ENCODE peak calls at places on chromosomes 16 and 17, in six cellular contexts. One of them, this sample, is unnamed.

GRCh38 chr17:45574376-45574775 is 83.9 kb upstream of the PLEKHM1 start:
- DNase-seq in endothelial cell of umbilical vein: no peak
- DNase-seq in K562: peak
- DNase-seq in GM12878: no peak
- DNase-seq in A549: no peak
- DNase-seq in HepG2: no peak
- DNase-seq in this sample: peak

GRCh38 chr17:64120159-64120558 is 9.8 kb downstream of the ERN1 start:
- DNase-seq in endothelial cell of umbilical vein: no peak
- DNase-seq in K562: no peak
- DNase-seq in GM12878: no peak
- DNase-seq in A549: no peak
- DNase-seq in HepG2: peak
- DNase-seq in this sample: no peak

GRCh38 chr17:58277726-58278595 is 2.8 kb downstream of the MPO start:
- DNase-seq in endothelial cell of umbilical vein: no peak
- DNase-seq in K562: peak
- DNase-seq in GM12878: no peak
- DNase-seq in A549: no peak
- DNase-seq in HepG2: no peak
- DNase-seq in this sample: peak

GRCh38 chr17:44079877-44080821 is 9.6 kb downstream of the G6PC3 start:
- DNase-seq in endothelial cell of umbilical vein: no peak
- DNase-seq in K562: no peak
- DNase-seq in GM12878: no peak
- DNase-seq in A549: no peak
- DNase-seq in HepG2: no peak
- DNase-seq in this sample: no peak

GRCh38 chr16:14097182-14097951 is 26.2 kb downstream of the MRTFB start:
- DNase-seq in endothelial cell of umbilical vein: no peak
- DNase-seq in K562: no peak
- DNase-seq in GM12878: no peak
- DNase-seq in A549: no peak
- DNase-seq in HepG2: peak
- DNase-seq in this sample: no peak

GRCh38 chr17:80146121-80147034 is 550 bp downstream of the EIF4A3 start:
- DNase-seq in endothelial cell of umbilical vein: peak
- DNase-seq in K562: peak
- DNase-seq in GM12878: no peak
- DNase-seq in A549: no peak
- DNase-seq in HepG2: no peak
- DNase-seq in this sample: peak

GRCh38 chr17:67449065-67449464 is 72.0 kb downstream of the PITPNC1 start:
- DNase-seq in endothelial cell of umbilical vein: peak
- DNase-seq in K562: no peak
- DNase-seq in GM12878: no peak
- DNase-seq in A549: no peak
- DNase-seq in HepG2: no peak
- DNase-seq in this sample: no peak

GRCh38 chr17:61403846-61404701 is 4.4 kb downstream of the TBX2 start:
- DNase-seq in endothelial cell of umbilical vein: no peak
- DNase-seq in K562: no peak
- DNase-seq in GM12878: no peak
- DNase-seq in A549: no peak
- DNase-seq in HepG2: no peak
- DNase-seq in this sample: no peak

GRCh38 chr17:40311575-40311974 is 2.6 kb downstream of the RARA start:
- DNase-seq in endothelial cell of umbilical vein: no peak
- DNase-seq in K562: no peak
- DNase-seq in GM12878: no peak
- DNase-seq in A549: no peak
- DNase-seq in HepG2: no peak
- DNase-seq in this sample: no peak

GRCh38 chr17:45123930-45124796 is 8.2 kb downstream of the PLCD3 start:
- DNase-seq in endothelial cell of umbilical vein: peak
- DNase-seq in K562: peak
- DNase-seq in GM12878: no peak
- DNase-seq in A549: peak
- DNase-seq in HepG2: peak
- DNase-seq in this sample: peak

GRCh38 chr17:69763503-69763902 is 311.5 kb upstream of the KCNJ16 start:
- DNase-seq in endothelial cell of umbilical vein: peak
- DNase-seq in K562: no peak
- DNase-seq in GM12878: no peak
- DNase-seq in A549: no peak
- DNase-seq in HepG2: no peak
- DNase-seq in this sample: no peak

GRCh38 chr16:57194512-57194911 is 8.4 kb downstream of the RSPRY1 start:
- DNase-seq in endothelial cell of umbilical vein: peak
- DNase-seq in K562: peak
- DNase-seq in GM12878: no peak
- DNase-seq in A549: peak
- DNase-seq in HepG2: peak
- DNase-seq in this sample: no peak

GRCh38 chr16:87216148-87216823 is 100.9 kb downstream of the C16orf95 start:
- DNase-seq in endothelial cell of umbilical vein: no peak
- DNase-seq in K562: no peak
- DNase-seq in GM12878: no peak
- DNase-seq in A549: no peak
- DNase-seq in HepG2: no peak
- DNase-seq in this sample: no peak

GRCh38 chr16:88593489-88593888 is 23.3 kb downstream of the ZC3H18 start:
- DNase-seq in endothelial cell of umbilical vein: no peak
- DNase-seq in K562: no peak
- DNase-seq in GM12878: no peak
- DNase-seq in A549: no peak
- DNase-seq in HepG2: no peak
- DNase-seq in this sample: no peak

GRCh38 chr17:73224663-73225305 is 31.9 kb downstream of the COG1 start:
- DNase-seq in endothelial cell of umbilical vein: no peak
- DNase-seq in K562: no peak
- DNase-seq in GM12878: no peak
- DNase-seq in A549: no peak
- DNase-seq in HepG2: no peak
- DNase-seq in this sample: no peak

GRCh38 chr17:83062818-83063671 is 16.4 kb upstream of the METRNL start:
- DNase-seq in endothelial cell of umbilical vein: no peak
- DNase-seq in K562: no peak
- DNase-seq in GM12878: no peak
- DNase-seq in A549: no peak
- DNase-seq in HepG2: no peak
- DNase-seq in this sample: no peak

GRCh38 chr17:18065546-18065945 is 22.2 kb upstream of the DRG2 start:
- DNase-seq in endothelial cell of umbilical vein: no peak
- DNase-seq in K562: no peak
- DNase-seq in GM12878: no peak
- DNase-seq in A549: no peak
- DNase-seq in HepG2: no peak
- DNase-seq in this sample: no peak

GRCh38 chr16:56321159-56321558 is 104.2 kb downstream of the AMFR start:
- DNase-seq in endothelial cell of umbilical vein: no peak
- DNase-seq in K562: no peak
- DNase-seq in GM12878: no peak
- DNase-seq in A549: no peak
- DNase-seq in HepG2: no peak
- DNase-seq in this sample: peak

GRCh38 chr17:13888043-13888442 is 181.3 kb upstream of the COX10 start:
- DNase-seq in endothelial cell of umbilical vein: no peak
- DNase-seq in K562: no peak
- DNase-seq in GM12878: no peak
- DNase-seq in A549: no peak
- DNase-seq in HepG2: no peak
- DNase-seq in this sample: no peak

GRCh38 chr16:85086347-85087291 is 25.7 kb downstream of the CIBAR2 start:
- DNase-seq in endothelial cell of umbilical vein: peak
- DNase-seq in K562: peak
- DNase-seq in GM12878: no peak
- DNase-seq in A549: peak
- DNase-seq in HepG2: peak
- DNase-seq in this sample: peak

GRCh38 chr17:29782917-29783316 is 147.1 kb downstream of the SSH2 start:
- DNase-seq in endothelial cell of umbilical vein: no peak
- DNase-seq in K562: no peak
- DNase-seq in GM12878: no peak
- DNase-seq in A549: no peak
- DNase-seq in HepG2: no peak
- DNase-seq in this sample: no peak

GRCh38 chr16:1026784-1027415 is 45.3 kb downstream of the SOX8 start:
- DNase-seq in endothelial cell of umbilical vein: no peak
- DNase-seq in K562: no peak
- DNase-seq in GM12878: no peak
- DNase-seq in A549: no peak
- DNase-seq in HepG2: no peak
- DNase-seq in this sample: no peak

GRCh38 chr16:65070831-65071230 is 51.0 kb downstream of the CDH11 start:
- DNase-seq in endothelial cell of umbilical vein: peak
- DNase-seq in K562: no peak
- DNase-seq in GM12878: no peak
- DNase-seq in A549: peak
- DNase-seq in HepG2: peak
- DNase-seq in this sample: peak

GRCh38 chr17:32780721-32781120 is 96.2 kb downstream of the MYO1D start:
- DNase-seq in endothelial cell of umbilical vein: no peak
- DNase-seq in K562: no peak
- DNase-seq in GM12878: no peak
- DNase-seq in A549: no peak
- DNase-seq in HepG2: no peak
- DNase-seq in this sample: no peak

GRCh38 chr16:66873685-66874055 is 6.6 kb upstream of the PDP2 start:
- DNase-seq in endothelial cell of umbilical vein: no peak
- DNase-seq in K562: no peak
- DNase-seq in GM12878: no peak
- DNase-seq in A549: no peak
- DNase-seq in HepG2: no peak
- DNase-seq in this sample: no peak

GRCh38 chr16:57689772-57690558 is 4.6 kb upstream of the DRC7 start:
- DNase-seq in endothelial cell of umbilical vein: peak
- DNase-seq in K562: peak
- DNase-seq in GM12878: peak
- DNase-seq in A549: no peak
- DNase-seq in HepG2: no peak
- DNase-seq in this sample: peak

GRCh38 chr17:44760474-44761308 is 1.9 kb downstream of the ADAM11 start:
- DNase-seq in endothelial cell of umbilical vein: no peak
- DNase-seq in K562: no peak
- DNase-seq in GM12878: no peak
- DNase-seq in A549: no peak
- DNase-seq in HepG2: no peak
- DNase-seq in this sample: no peak

GRCh38 chr17:46730679-46731078 is 87.8 kb downstream of the WNT3 start:
- DNase-seq in endothelial cell of umbilical vein: no peak
- DNase-seq in K562: no peak
- DNase-seq in GM12878: no peak
- DNase-seq in A549: no peak
- DNase-seq in HepG2: no peak
- DNase-seq in this sample: no peak

GRCh38 chr16:1745181-1745899 is 26.0 kb downstream of the NME3 start:
- DNase-seq in endothelial cell of umbilical vein: no peak
- DNase-seq in K562: no peak
- DNase-seq in GM12878: no peak
- DNase-seq in A549: no peak
- DNase-seq in HepG2: no peak
- DNase-seq in this sample: no peak

GRCh38 chr17:77399319-77399959 is 258.7 kb downstream of the SEC14L1 start:
- DNase-seq in endothelial cell of umbilical vein: no peak
- DNase-seq in K562: no peak
- DNase-seq in GM12878: no peak
- DNase-seq in A549: no peak
- DNase-seq in HepG2: no peak
- DNase-seq in this sample: no peak

GRCh38 chr17:77395609-77396008 is 254.8 kb downstream of the SEC14L1 start:
- DNase-seq in endothelial cell of umbilical vein: no peak
- DNase-seq in K562: no peak
- DNase-seq in GM12878: no peak
- DNase-seq in A549: no peak
- DNase-seq in HepG2: no peak
- DNase-seq in this sample: no peak

GRCh38 chr17:77396610-77397009 is 255.8 kb downstream of the SEC14L1 start:
- DNase-seq in endothelial cell of umbilical vein: no peak
- DNase-seq in K562: no peak
- DNase-seq in GM12878: no peak
- DNase-seq in A549: no peak
- DNase-seq in HepG2: no peak
- DNase-seq in this sample: no peak

GRCh38 chr17:77400445-77400870 is 259.7 kb downstream of the SEC14L1 start:
- DNase-seq in endothelial cell of umbilical vein: peak
- DNase-seq in K562: peak
- DNase-seq in GM12878: no peak
- DNase-seq in A549: no peak
- DNase-seq in HepG2: no peak
- DNase-seq in this sample: peak

GRCh38 chr17:77398274-77398673 is 257.5 kb downstream of the SEC14L1 start:
- DNase-seq in endothelial cell of umbilical vein: no peak
- DNase-seq in K562: no peak
- DNase-seq in GM12878: no peak
- DNase-seq in A549: no peak
- DNase-seq in HepG2: no peak
- DNase-seq in this sample: no peak
- TF ChIP-seq MYC in endothelial cell of umbilical vein: no peak
- TF ChIP-seq MYC in K562: no peak
- TF ChIP-seq MYC in GM12878: no peak
- TF ChIP-seq MYC in A549: no peak
- TF ChIP-seq MYC in HepG2: no peak
- TF ChIP-seq MYC in this sample: no peak

GRCh38 chr17:38852771-38853291 is 690 bp downstream of the RPL23 start:
- DNase-seq in endothelial cell of umbilical vein: no peak
- DNase-seq in K562: peak
- DNase-seq in GM12878: no peak
- DNase-seq in A549: no peak
- DNase-seq in HepG2: no peak
- DNase-seq in this sample: peak
- TF ChIP-seq CTCF in endothelial cell of umbilical vein: no peak
- TF ChIP-seq CTCF in K562: no peak
- TF ChIP-seq CTCF in GM12878: no peak
- TF ChIP-seq CTCF in A549: no peak
- TF ChIP-seq CTCF in HepG2: no peak
- TF ChIP-seq CTCF in this sample: no peak

GRCh38 chr16:27721548-27722265 is 171.8 kb downstream of the KATNIP start:
- DNase-seq in endothelial cell of umbilical vein: no peak
- DNase-seq in K562: no peak
- DNase-seq in GM12878: no peak
- DNase-seq in A549: no peak
- DNase-seq in HepG2: peak
- DNase-seq in this sample: peak
- TF ChIP-seq MYC in endothelial cell of umbilical vein: no peak
- TF ChIP-seq MYC in K562: no peak
- TF ChIP-seq MYC in GM12878: no peak
- TF ChIP-seq MYC in A549: no peak
- TF ChIP-seq MYC in HepG2: no peak
- TF ChIP-seq MYC in this sample: peak

DNA sequence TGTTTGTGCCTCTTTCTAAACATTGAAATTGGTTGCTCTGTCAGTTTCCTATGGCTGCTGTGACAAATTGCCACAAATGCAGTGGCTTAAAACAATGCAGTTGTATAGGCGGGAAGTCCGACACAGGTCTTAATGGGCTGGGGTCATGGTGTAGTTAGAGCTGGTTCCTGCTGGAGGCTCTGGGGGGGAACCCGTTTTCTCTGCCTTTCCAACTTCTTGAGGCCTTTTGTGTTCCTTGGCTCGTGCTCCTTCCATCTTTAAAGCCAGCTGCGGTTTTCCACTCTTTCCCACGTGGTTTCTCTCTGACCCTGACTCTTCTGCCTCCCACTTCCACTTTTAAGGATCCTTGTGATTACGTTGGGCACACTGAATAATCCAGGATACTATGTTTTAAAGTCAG is 12.5 kb downstream of the EPN2 start:
- DNase-seq in endothelial cell of umbilical vein: peak
- DNase-seq in K562: no peak
- DNase-seq in GM12878: no peak
- DNase-seq in A549: no peak
- DNase-seq in HepG2: no peak
- DNase-seq in this sample: no peak
- TF ChIP-seq CTCF in endothelial cell of umbilical vein: no peak
- TF ChIP-seq CTCF in K562: no peak
- TF ChIP-seq CTCF in GM12878: no peak
- TF ChIP-seq CTCF in A549: no peak
- TF ChIP-seq CTCF in HepG2: no peak
- TF ChIP-seq CTCF in this sample: no peak